ENCODE peak calls at places on chromosomes 1 and 21, in six cellular contexts. R, W, D, O, G and P are unnamed samples.

GRCh38 chr1:36703526-36704208 is 221.0 kb upstream of the CSF3R start:
- DNase-seq in W (no peak), D (peak), G (peak), R (no peak), O (peak), P (peak)

GRCh38 chr1:7650801-7651200 is 120.3 kb upstream of the VAMP3 start:
- DNase-seq in W (no peak), G (no peak), R (no peak), D (no peak), O (no peak), P (no peak)

GRCh38 chr1:178607718-178608408 is 95.0 kb downstream of the TEX35 start:
- DNase-seq in D (no peak), G (no peak), R (no peak), O (no peak), W (no peak), P (no peak)

GRCh38 chr1:65525297-65526048 is 105.0 kb downstream of the LEPR start:
- DNase-seq in D (peak), G (no peak), O (no peak), R (no peak), W (no peak), P (no peak)

GRCh38 chr1:241857131-241857530 is 9.1 kb downstream of the EXO1 start:
- DNase-seq in O (no peak), G (no peak), R (no peak), W (no peak), D (no peak), P (no peak)

GRCh38 chr1:201597551-201598230 is 58.8 kb downstream of the NAV1 start:
- DNase-seq in R (no peak), W (no peak), D (peak), G (peak), O (no peak), P (peak)

GRCh38 chr1:156371553-156372264 is 2.7 kb downstream of the RHBG start:
- DNase-seq in O (no peak), G (peak), W (no peak), D (no peak), R (no peak), P (peak)

GRCh38 chr1:25647863-25648262 is 31.3 kb downstream of the MAN1C1 start:
- DNase-seq in D (no peak), G (no peak), W (no peak), O (no peak), R (peak), P (no peak)

GRCh38 chr1:28447674-28448073 is 58.2 kb upstream of the RCC1 start:
- DNase-seq in W (no peak), O (no peak), D (no peak), G (no peak), R (no peak), P (no peak)

GRCh38 chr1:238606896-238607295 is 716.2 kb upstream of the ZP4 start:
- DNase-seq in W (no peak), O (no peak), D (no peak), G (peak), R (no peak), P (no peak)

GRCh38 chr21:15731243-15731613 is 1.4 kb downstream of the USP25 start:
- DNase-seq in O (no peak), D (no peak), G (peak), W (no peak), R (no peak), P (no peak)

GRCh38 chr1:243473281-243474210 is 217.7 kb downstream of the SDCCAG8 start:
- DNase-seq in G (no peak), W (no peak), R (no peak), O (no peak), D (no peak), P (no peak)

GRCh38 chr1:119653839-119654170 is 5.7 kb upstream of the ZNF697 start:
- DNase-seq in D (no peak), R (no peak), G (no peak), O (no peak), W (no peak), P (no peak)

GRCh38 chr1:222817529-222817928 is 2.7 kb downstream of the DISP1 start:
- DNase-seq in R (no peak), O (no peak), W (no peak), D (no peak), G (peak), P (no peak)

GRCh38 chr1:71343686-71344416 is 263.0 kb upstream of the ZRANB2 start:
- DNase-seq in D (no peak), R (no peak), W (no peak), O (no peak), G (peak), P (no peak)

GRCh38 chr1:164559342-164560070 is 522 bp downstream of the PBX1 start:
- DNase-seq in W (no peak), D (peak), G (peak), O (peak), R (no peak), P (peak)

GRCh38 chr1:175715791-175716190 is 27.6 kb downstream of the TNR start:
- DNase-seq in R (no peak), O (peak), D (no peak), W (no peak), G (no peak), P (no peak)